ENCODE peak calls at places on chromosomes 3 and 15, in four cellular contexts. B is HCT116, X is GM12878, P is H1. W is an unnamed sample.

GRCh38 chr3:84126160-84126559 is 832.6 kb upstream of the CADM2 start:
- DNase-seq in B (no peak), X (no peak), P (no peak), W (no peak)

GRCh38 chr3:48694610-48695051 is 8.9 kb upstream of the NCKIPSD start:
- DNase-seq in B (peak), X (no peak), P (no peak), W (no peak)

GRCh38 chr3:195768831-195769303 is 42.9 kb downstream of the MUC4 start:
- DNase-seq in B (no peak), X (no peak), P (no peak), W (no peak)

GRCh38 chr3:112333386-112334334 is 704 bp downstream of the CD200 start:
- DNase-seq in B (no peak), X (no peak), P (no peak), W (no peak)

GRCh38 chr3:184568918-184569829 is 7.6 kb downstream of the EPHB3 start:
- DNase-seq in B (no peak), X (no peak), P (no peak), W (peak)

GRCh38 chr3:196996454-196997265 is 28.0 kb upstream of the PIGZ start:
- DNase-seq in B (no peak), X (no peak), P (no peak), W (peak)

GRCh38 chr3:104908761-104909160 is 457.9 kb upstream of the ALCAM start:
- DNase-seq in B (no peak), X (no peak), P (no peak), W (no peak)

GRCh38 chr3:48660800-48661400 is 1.8 kb downstream of the CELSR3 start:
- DNase-seq in B (no peak), X (no peak), P (no peak), W (no peak)

GRCh38 chr3:115562636-115563267 is 60.6 kb upstream of the GAP43 start:
- DNase-seq in B (no peak), X (no peak), P (no peak), W (no peak)

GRCh38 chr3:188807002-188807401 is 364.8 kb upstream of the TPRG1 start:
- DNase-seq in B (peak), X (no peak), P (no peak), W (no peak)

GRCh38 chr3:157082305-157082981 is 77.5 kb downstream of the CCNL1 start:
- DNase-seq in B (peak), X (no peak), P (no peak), W (no peak)

GRCh38 chr3:51391566-51392300 is 648 bp downstream of the RBM15B start:
- DNase-seq in B (no peak), X (no peak), P (no peak), W (no peak)

GRCh38 chr3:184358140-184358767 is 3.2 kb downstream of the CLCN2 start:
- DNase-seq in B (no peak), X (no peak), P (no peak), W (no peak)

GRCh38 chr3:146800484-146800883 is 195.3 kb upstream of the PLSCR5 start:
- DNase-seq in B (no peak), X (no peak), P (no peak), W (no peak)
- TF ChIP-seq JUND in B (no peak), X (no peak), P (no peak), W (no peak)

DNA sequence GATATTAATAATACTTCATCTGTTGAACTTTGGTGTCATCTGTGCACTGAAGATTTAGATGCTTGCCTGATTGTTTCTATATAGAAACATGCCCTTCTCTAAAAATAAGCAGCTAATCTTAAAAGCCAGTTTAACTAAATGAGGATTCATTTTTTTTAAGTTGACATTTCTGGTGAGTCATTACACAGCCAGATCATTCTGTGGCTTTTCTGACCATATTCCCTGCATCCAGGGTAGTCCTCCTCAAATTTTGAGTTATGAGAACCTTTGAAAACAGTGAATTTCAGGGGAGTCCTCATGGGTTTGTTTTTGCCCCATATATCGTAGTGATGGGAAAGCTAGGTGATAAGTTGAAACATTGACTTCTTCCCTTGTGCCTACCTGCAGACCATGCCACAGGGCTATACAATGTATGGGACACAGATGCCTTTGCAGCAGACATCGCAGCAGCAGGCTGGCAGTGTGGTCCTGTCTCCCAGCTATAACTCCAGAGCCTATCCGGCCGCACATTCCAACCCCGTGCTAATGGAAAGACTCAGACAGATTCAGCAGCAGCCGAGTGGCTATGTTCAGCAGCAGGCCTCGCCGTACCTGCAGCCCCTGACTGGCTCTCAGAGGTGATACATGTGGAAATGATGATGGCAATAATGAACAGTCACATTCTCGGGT is 26.5 kb upstream of the P2RY12 start:
- DNase-seq in B (no peak), X (no peak), P (no peak), W (no peak)
- TF ChIP-seq JUND in B (no peak), X (no peak), P (no peak), W (no peak)

DNA sequence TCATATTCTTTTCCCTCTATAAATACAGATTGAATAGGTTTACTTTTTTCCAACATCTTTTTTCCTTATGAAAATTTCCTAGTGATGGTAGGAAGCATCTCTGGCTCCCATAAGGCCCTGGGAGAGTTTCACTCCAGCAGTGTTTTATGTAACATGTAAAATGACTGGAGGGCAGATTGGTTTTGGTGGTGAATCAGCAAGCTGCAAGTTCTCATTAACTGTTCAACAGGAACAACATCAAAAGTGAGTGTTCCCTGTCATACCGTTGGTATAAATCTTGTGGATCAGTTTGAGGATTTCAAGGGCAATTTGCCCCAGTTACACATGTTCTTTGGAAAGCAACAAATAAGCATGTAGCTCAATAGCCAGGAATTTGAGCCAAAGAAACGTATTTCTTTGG is 345.6 kb downstream of the SV2B start:
- DNase-seq in B (no peak), X (no peak), P (no peak), W (no peak)
- TF ChIP-seq JUND in B (no peak), X (no peak), P (no peak), W (no peak)

GRCh38 chr3:71492969-71493368 is 90.6 kb downstream of the FOXP1 start:
- DNase-seq in B (no peak), X (no peak), P (no peak), W (no peak)

GRCh38 chr3:71491141-71491752 is 92.3 kb downstream of the FOXP1 start:
- DNase-seq in B (no peak), X (no peak), P (no peak), W (no peak)

GRCh38 chr3:71492566-71492965 is 91.0 kb downstream of the FOXP1 start:
- DNase-seq in B (no peak), X (no peak), P (no peak), W (no peak)

GRCh38 chr3:71495708-71496472 is 87.6 kb downstream of the FOXP1 start:
- DNase-seq in B (no peak), X (no peak), P (no peak), W (no peak)

GRCh38 chr3:71493372-71493771 is 90.2 kb downstream of the FOXP1 start:
- DNase-seq in B (no peak), X (no peak), P (no peak), W (no peak)
- TF ChIP-seq JUND in B (no peak), X (no peak), P (no peak), W (no peak)

GRCh38 chr15:60762167-60762566 is 283.2 kb upstream of the ICE2 start:
- DNase-seq in B (no peak), X (no peak), P (no peak), W (no peak)

GRCh38 chr15:60761505-60761845 is 282.5 kb upstream of the ICE2 start:
- DNase-seq in B (no peak), X (no peak), P (no peak), W (no peak)

GRCh38 chr15:60758961-60759729 is 280.2 kb upstream of the ICE2 start:
- DNase-seq in B (no peak), X (no peak), P (no peak), W (no peak)

GRCh38 chr15:60763668-60764067 is 284.7 kb upstream of the ICE2 start:
- DNase-seq in B (no peak), X (no peak), P (no peak), W (no peak)

GRCh38 chr15:60760646-60761504 is 281.9 kb upstream of the ICE2 start:
- DNase-seq in B (no peak), X (no peak), P (no peak), W (no peak)
- TF ChIP-seq JUND in B (no peak), X (no peak), P (no peak), W (no peak)

DNA sequence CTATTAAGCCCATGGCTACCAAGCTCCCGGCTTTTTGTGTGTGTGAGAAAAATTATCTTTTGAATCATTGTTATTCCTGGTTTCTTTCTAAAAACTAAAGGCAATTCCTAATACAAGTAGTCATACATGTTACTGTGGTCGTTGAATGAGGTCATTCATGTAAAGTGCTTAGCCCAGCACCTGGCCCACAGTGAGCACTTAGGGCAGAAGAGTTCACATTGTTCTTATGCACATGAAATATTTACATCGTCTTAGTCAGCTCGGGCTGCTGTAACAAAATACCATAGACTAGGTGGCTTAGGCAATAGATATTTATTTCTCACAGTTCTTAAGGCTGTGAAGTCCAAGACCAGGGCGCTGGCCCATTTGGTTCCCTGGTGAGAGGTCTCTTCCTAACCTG is 216.1 kb downstream of the SHQ1 start:
- DNase-seq in B (no peak), X (no peak), P (no peak), W (no peak)
- TF ChIP-seq JUND in B (no peak), X (no peak), P (no peak), W (no peak)

DNA sequence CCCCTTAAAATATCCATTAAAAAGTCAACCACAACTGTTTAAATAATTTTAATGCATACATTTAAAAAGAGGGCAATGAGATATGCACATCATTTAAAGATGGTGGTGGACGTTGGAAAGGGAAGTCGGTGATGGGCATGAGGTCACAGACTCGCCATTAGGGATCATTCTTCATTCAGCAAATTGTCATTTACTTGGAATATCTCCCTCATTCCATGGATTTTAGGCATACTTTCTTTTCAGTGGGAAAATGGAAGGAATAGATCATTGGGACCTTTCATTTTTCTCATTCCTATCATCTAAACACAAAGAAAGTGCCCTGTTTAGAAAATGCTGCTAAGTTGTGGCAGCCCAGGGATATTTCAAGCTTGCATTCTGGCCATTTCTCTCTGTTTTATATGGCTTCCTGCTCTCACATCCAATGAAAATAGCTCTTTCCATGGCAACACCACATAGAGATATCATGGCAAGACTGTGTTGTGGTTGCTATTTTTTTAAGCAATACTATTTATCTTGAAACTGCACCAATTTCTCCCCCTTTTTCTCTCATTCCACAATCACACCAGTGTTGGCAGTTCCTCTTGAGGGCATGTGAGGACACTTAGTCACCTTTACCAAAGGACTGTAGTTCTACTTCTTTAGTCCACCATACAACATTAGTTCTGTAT is 40.7 kb upstream of the LMCD1 start:
- DNase-seq in B (no peak), X (no peak), P (no peak), W (no peak)
- TF ChIP-seq JUND in B (no peak), X (no peak), P (no peak), W (no peak)

W was measured in T47D.